ENCODE peak calls at places on chromosomes 11 and 22, in four cellular contexts. G, M, W and A are unnamed samples.

GRCh38 chr11:120043323-120043945 is 94.5 kb downstream of the TRIM29 start:
- DNase-seq in M (no peak), G (no peak), W (peak), A (no peak)

GRCh38 chr22:25514436-25514835 is 50.0 kb upstream of the GRK3 start:
- DNase-seq in G (no peak), M (no peak), W (no peak), A (no peak)

GRCh38 chr22:49512471-49512870 is 315.2 kb downstream of the BRD1 start:
- DNase-seq in W (no peak), G (no peak), M (peak), A (no peak)

GRCh38 chr11:96084610-96085348 is 160.9 kb upstream of the MTMR2 start:
- DNase-seq in W (no peak), M (no peak), G (no peak), A (no peak)

GRCh38 chr22:18023509-18024275 is 669 bp downstream of the MICAL3 start:
- DNase-seq in G (peak), M (peak), W (peak), A (peak)

GRCh38 chr22:28207281-28208030 is 288.4 kb upstream of the PITPNB start:
- DNase-seq in M (no peak), W (no peak), G (no peak), A (no peak)

GRCh38 chr11:29328961-29329441 is 687.8 kb downstream of the KCNA4 start:
- DNase-seq in W (no peak), M (peak), G (peak), A (peak)

GRCh38 chr11:62127941-62128770 is 4.3 kb downstream of the INCENP start:
- DNase-seq in G (no peak), W (no peak), M (no peak), A (no peak)